ENCODE peak calls at places on chromosome 22, in ten cellular contexts. R, Y, W, G, X, P, Q, A, F and D are unnamed samples.

GRCh38 chr22:43085658-43086606 is 3.3 kb downstream of the TTLL1 start:
- DNase-seq in R (no peak), Y (no peak), W (no peak), G (no peak), X (no peak), P (no peak), Q (no peak), A (no peak), F (no peak), D (no peak)

GRCh38 chr22:19811811-19812771 is 42.6 kb downstream of the GNB1L start:
- DNase-seq in R (no peak), Y (no peak), W (no peak), G (no peak), X (no peak), P (no peak), Q (no peak), A (no peak), F (no peak), D (no peak)

GRCh38 chr22:46619830-46620501 is at the start of gene GRAMD4:
- DNase-seq in R (peak; percentile 63), Y (no peak), W (no peak), G (peak; percentile 51), X (no peak), P (no peak), Q (peak; percentile 82), A (peak; percentile 38), F (peak; percentile 58), D (no peak)

GRCh38 chr22:44845191-44845590 is 92.8 kb downstream of the ARHGAP8 start:
- DNase-seq in R (no peak), Y (no peak), W (no peak), G (no peak), X (no peak), P (no peak), Q (no peak), A (no peak), F (no peak), D (no peak)

GRCh38 chr22:23682082-23682481 is 8.7 kb upstream of the RGL4 start:
- DNase-seq in R (no peak), Y (no peak), W (no peak), G (no peak), X (no peak), P (no peak), Q (no peak), A (no peak), F (no peak), D (no peak)

GRCh38 chr22:28044546-28045173 is 125.6 kb upstream of the PITPNB start:
- DNase-seq in R (no peak), Y (no peak), W (no peak), G (no peak), X (no peak), P (no peak), Q (no peak), A (no peak), F (no peak), D (no peak)

GRCh38 chr22:27494821-27495220 is 306.7 kb downstream of the MN1 start:
- DNase-seq in R (no peak), Y (no peak), W (no peak), G (no peak), X (no peak), P (no peak), Q (no peak), A (no peak), F (no peak), D (no peak)

GRCh38 chr22:20118572-20119020 is 1.6 kb upstream of the TRMT2A start:
- DNase-seq in R (no peak), Y (no peak), W (no peak), G (no peak), X (no peak), P (no peak), Q (no peak), A (no peak), F (no peak), D (no peak)

GRCh38 chr22:30262917-30263741 is 3.5 kb downstream of the OSM start:
- DNase-seq in R (peak; percentile 65), Y (no peak), W (no peak), G (peak; percentile 49), X (peak; percentile 78), P (peak; percentile 78), Q (peak; percentile 70), A (peak; percentile 62), F (peak; percentile 90), D (peak; percentile 90)

GRCh38 chr22:41048791-41049717 is 43.3 kb upstream of the EP300 start:
- DNase-seq in R (no peak), Y (peak; percentile 19), W (no peak), G (no peak), X (no peak), P (no peak), Q (peak; percentile 16), A (no peak), F (no peak), D (peak; percentile 65)

GRCh38 chr22:49896201-49896600 is 22.0 kb downstream of the ALG12 start:
- DNase-seq in R (no peak), Y (no peak), W (no peak), G (no peak), X (no peak), P (no peak), Q (no peak), A (no peak), F (no peak), D (no peak)

GRCh38 chr22:45818130-45819085 is 146.8 kb downstream of the ATXN10 start:
- DNase-seq in R (peak; percentile 61), Y (no peak), W (no peak), G (no peak), X (no peak), P (peak; percentile 83), Q (peak; percentile 44), A (no peak), F (no peak), D (no peak)

GRCh38 chr22:23700706-23701105 is 9.9 kb downstream of the RGL4 start:
- DNase-seq in R (no peak), Y (no peak), W (no peak), G (no peak), X (no peak), P (no peak), Q (no peak), A (no peak), F (no peak), D (no peak)

GRCh38 chr22:20319041-20319744 is 667 bp downstream of the DGCR6L start:
- DNase-seq in R (no peak), Y (no peak), W (no peak), G (no peak), X (no peak), P (no peak), Q (no peak), A (no peak), F (peak; percentile 45), D (peak; percentile 45)

GRCh38 chr22:22704156-22704946 is 59.9 kb downstream of the GGTLC2 start:
- DNase-seq in R (no peak), Y (no peak), W (no peak), G (no peak), X (no peak), P (peak; percentile 27), Q (no peak), A (no peak), F (no peak), D (no peak)

GRCh38 chr22:28395920-28396447 is 283.7 kb downstream of the TTC28 start:
- DNase-seq in R (no peak), Y (no peak), W (peak; percentile 45), G (no peak), X (no peak), P (no peak), Q (no peak), A (no peak), F (no peak), D (no peak)

GRCh38 chr22:45493286-45493771 is 9.4 kb upstream of the FBLN1 start:
- DNase-seq in R (no peak), Y (no peak), W (no peak), G (no peak), X (no peak), P (no peak), Q (peak; percentile 24), A (no peak), F (no peak), D (no peak)

GRCh38 chr22:32075997-32076725 is 33.1 kb downstream of the SLC5A1 start:
- DNase-seq in R (no peak), Y (no peak), W (no peak), G (no peak), X (no peak), P (no peak), Q (no peak), A (no peak), F (no peak), D (no peak)

GRCh38 chr22:32473388-32473952 is 1.1 kb upstream of the FBXO7 start:
- DNase-seq in R (peak; percentile 15), Y (no peak), W (peak; percentile 33), G (peak; percentile 13), X (no peak), P (peak; percentile 49), Q (peak; percentile 22), A (peak; percentile 71), F (peak; percentile 77), D (peak; percentile 69)

GRCh38 chr22:49647346-49648026 is 180.2 kb downstream of the BRD1 start:
- DNase-seq in R (no peak), Y (no peak), W (no peak), G (no peak), X (no peak), P (no peak), Q (no peak), A (no peak), F (peak; percentile 24), D (peak; percentile 27)

GRCh38 chr22:19641983-19642451 is 72.3 kb upstream of the SEPTIN5 start:
- DNase-seq in R (no peak), Y (no peak), W (no peak), G (no peak), X (no peak), P (no peak), Q (no peak), A (no peak), F (no peak), D (no peak)

GRCh38 chr22:40401981-40402406 is 31.6 kb downstream of the SGSM3 start:
- DNase-seq in R (no peak), Y (no peak), W (no peak), G (no peak), X (no peak), P (peak; percentile 31), Q (no peak), A (no peak), F (no peak), D (no peak)

GRCh38 chr22:44146088-44146861 is 34.5 kb upstream of the PARVG start:
- DNase-seq in R (no peak), Y (no peak), W (no peak), G (no peak), X (no peak), P (no peak), Q (no peak), A (no peak), F (no peak), D (no peak)

GRCh38 chr22:38353142-38353629 is 36.0 kb upstream of the CSNK1E start:
- DNase-seq in R (peak; percentile 39), Y (no peak), W (no peak), G (no peak), X (peak; percentile 63), P (peak; percentile 74), Q (peak; percentile 36), A (no peak), F (peak; percentile 54), D (peak; percentile 99)